ENCODE peak calls at places on chromosomes 16 and 17, in five cellular contexts. Q is hypothalamus; M is T-cell; V is GM04504; Y is stimulated activated CD4-positive, alpha-beta T cell treated with anti-CD3 and anti-CD28 coated beads, Interleukin-12 subunit alpha, Interleukin-12 subunit beta, amount 100 ng/mL, for 4 hours. I is an unnamed sample.

GRCh38 chr17:74892013-74892841 is 1.2 kb downstream of the FADS6 start:
- DNase-seq in Q (no peak), M (no peak), V (no peak), Y (no peak), I (no peak)

GRCh38 chr16:19203374-19203966 is 35.4 kb downstream of the SYT17 start:
- DNase-seq in Q (no peak), M (no peak), V (no peak), Y (no peak), I (no peak)

GRCh38 chr17:28953444-28954118 is 2.3 kb upstream of the PHF12 start:
- DNase-seq in Q (no peak), M (peak), V (no peak), Y (peak), I (peak)

GRCh38 chr16:89895482-89896250 is 22.3 kb downstream of the TCF25 start:
- DNase-seq in Q (no peak), M (no peak), V (no peak), Y (no peak), I (no peak)

GRCh38 chr17:48444531-48445247 is 14.7 kb upstream of the SKAP1 start:
- DNase-seq in Q (no peak), M (peak), V (no peak), Y (no peak), I (no peak)

GRCh38 chr17:47229535-47230443 is 20.6 kb downstream of the MYL4 start:
- DNase-seq in Q (peak), M (peak), V (peak), Y (peak), I (peak)

GRCh38 chr17:17819561-17819995 is 17.2 kb downstream of the SREBF1 start:
- DNase-seq in Q (no peak), M (no peak), V (peak), Y (peak), I (no peak)

GRCh38 chr17:57568340-57568739 is 176.8 kb downstream of the CCDC182 start:
- DNase-seq in Q (no peak), M (no peak), V (no peak), Y (no peak), I (no peak)

GRCh38 chr16:1183235-1183907 is 30.5 kb downstream of the CACNA1H start:
- DNase-seq in Q (no peak), M (no peak), V (peak), Y (no peak), I (no peak)

GRCh38 chr17:43940630-43941029 is 1.6 kb downstream of the PPY start:
- DNase-seq in Q (no peak), M (no peak), V (no peak), Y (no peak), I (peak)

GRCh38 chr16:57810197-57811024 is 8.1 kb upstream of the KIFC3 start:
- DNase-seq in Q (no peak), M (peak), V (peak), Y (peak), I (peak)

GRCh38 chr16:7227193-7227825 is 105.3 kb upstream of the RBFOX1 start:
- DNase-seq in Q (no peak), M (no peak), V (no peak), Y (no peak), I (no peak)

GRCh38 chr16:19114359-19115147 is 789 bp downstream of the ITPRIPL2 start:
- DNase-seq in Q (peak), M (no peak), V (no peak), Y (no peak), I (peak)

GRCh38 chr17:36136439-36136838 is 32.8 kb downstream of the CCL4 start:
- DNase-seq in Q (no peak), M (no peak), V (no peak), Y (no peak), I (no peak)

GRCh38 chr16:77660311-77660710 is 62.0 kb upstream of the NUDT7 start:
- DNase-seq in Q (no peak), M (no peak), V (no peak), Y (no peak), I (peak)

GRCh38 chr16:31880322-31880979 is 6.8 kb downstream of the ZNF267 start:
- DNase-seq in Q (no peak), M (no peak), V (no peak), Y (no peak), I (no peak)

GRCh38 chr17:9185142-9185541 is 163.8 kb downstream of the NTN1 start:
- DNase-seq in Q (no peak), M (no peak), V (no peak), Y (no peak), I (no peak)

GRCh38 chr17:8472663-8473062 is 37.0 kb downstream of the NDEL1 start:
- DNase-seq in Q (no peak), M (no peak), V (no peak), Y (no peak), I (no peak)

GRCh38 chr17:46192211-46192483 is 1.1 kb downstream of the KANSL1 start:
- DNase-seq in Q (no peak), M (no peak), V (no peak), Y (no peak), I (no peak)

GRCh38 chr16:89903908-89904515 is 14.7 kb upstream of the MC1R start:
- DNase-seq in Q (no peak), M (no peak), V (no peak), Y (no peak), I (no peak)

GRCh38 chr16:75443301-75443700 is 10.0 kb upstream of the CFDP1 start:
- DNase-seq in Q (no peak), M (no peak), V (no peak), Y (no peak), I (no peak)

GRCh38 chr16:19595043-19595767 is 39.7 kb downstream of the VPS35L start:
- DNase-seq in Q (no peak), M (no peak), V (peak), Y (no peak), I (peak)

GRCh38 chr16:3484328-3485096 is 10.8 kb downstream of the C16orf90 start:
- DNase-seq in Q (no peak), M (no peak), V (no peak), Y (no peak), I (no peak)

GRCh38 chr17:11388061-11388460 is 147.0 kb downstream of the SHISA6 start:
- DNase-seq in Q (no peak), M (no peak), V (no peak), Y (no peak), I (no peak)

GRCh38 chr16:57147381-57148191 is 38.3 kb downstream of the PSME3IP1 start:
- DNase-seq in Q (no peak), M (no peak), V (peak), Y (no peak), I (no peak)

GRCh38 chr16:471353-472198 is 46.1 kb downstream of the RAB11FIP3 start:
- DNase-seq in Q (peak), M (no peak), V (peak), Y (no peak), I (no peak)

GRCh38 chr17:14688134-14688533 is 387.3 kb downstream of the HS3ST3B1 start:
- DNase-seq in Q (no peak), M (no peak), V (no peak), Y (no peak), I (no peak)

GRCh38 chr17:12024332-12024731 is 3.7 kb downstream of the MAP2K4 start:
- DNase-seq in Q (no peak), M (no peak), V (no peak), Y (no peak), I (no peak)